ENCODE peak calls at places on chromosomes 4 and X, in seven cellular contexts. M is dorsolateral prefrontal cortex; F is CD4-positive, alpha-beta T cell; V is cardiac muscle cell; R is coronary artery; A is Calu3; Y is psoas muscle. B is an unnamed sample.
A peak's percentile ranks its signal among the peaks of the same experiment; 100 is the strongest.

GRCh38 chr4:130028552-130028951 is 932.6 kb downstream of the C4orf33 start:
- DNase-seq in R (no peak), F (no peak), V (peak; percentile 17), Y (no peak), A (no peak), M (no peak), B (no peak)

GRCh38 chrX:3939967-3940610 is 226.6 kb upstream of the PRKX start:
- DNase-seq in R (no peak), V (peak; percentile 21), F (no peak), M (no peak), Y (no peak), A (peak; percentile 57), B (no peak)

GRCh38 chrX:150473371-150473770 is 95.0 kb upstream of the MTM1 start:
- DNase-seq in A (no peak), Y (no peak), M (no peak), F (no peak), V (no peak), R (no peak), B (no peak)

GRCh38 chr4:128649161-128649560 is 160.3 kb upstream of the JADE1 start:
- DNase-seq in F (no peak), R (peak; percentile 79), A (no peak), M (no peak), V (no peak), Y (no peak), B (no peak)

GRCh38 chrX:118779581-118779980 is 44.0 kb upstream of the ZCCHC12 start:
- DNase-seq in F (no peak), Y (no peak), A (no peak), V (no peak), R (no peak), M (no peak), B (no peak)

GRCh38 chr4:125314676-125315570 is at the start of gene FAT4:
- DNase-seq in Y (peak; percentile 95), R (peak; percentile 98), F (no peak), V (peak; percentile 97), A (peak; percentile 89), M (peak; percentile 90), B (peak; percentile 83)

GRCh38 chr4:8774071-8774470 is 97.6 kb downstream of the HMX1 start:
- DNase-seq in V (no peak), R (no peak), M (no peak), Y (no peak), A (no peak), F (no peak), B (no peak)

GRCh38 chr4:96004341-96004740 is 164.4 kb downstream of the PDHA2 start:
- DNase-seq in F (no peak), A (no peak), V (no peak), R (no peak), M (no peak), Y (no peak), B (no peak)

GRCh38 chr4:64341711-64342110 is 67.5 kb downstream of the TECRL start:
- DNase-seq in M (peak; percentile 34), F (no peak), R (no peak), V (peak; percentile 89), Y (peak; percentile 28), A (no peak), B (no peak)

GRCh38 chr4:77015390-77015789 is 60.4 kb downstream of the CCNI start:
- DNase-seq in M (no peak), R (no peak), F (no peak), A (no peak), Y (no peak), V (no peak), B (no peak)

GRCh38 chr4:26298198-26298950 is 22.4 kb upstream of the RBPJ start:
- DNase-seq in A (no peak), F (no peak), Y (no peak), V (no peak), R (no peak), M (no peak), B (no peak)

GRCh38 chrX:47497274-47497673 is 14.3 kb upstream of the ZNF41 start:
- DNase-seq in R (no peak), Y (no peak), V (no peak), F (no peak), A (no peak), M (no peak), B (no peak)

GRCh38 chrX:72372735-72373134 is 67.0 kb upstream of the CITED1 start:
- DNase-seq in M (no peak), A (no peak), R (no peak), F (no peak), Y (no peak), V (no peak), B (no peak)

GRCh38 chr4:87559090-87559837 is 30.1 kb upstream of the SPARCL1 start:
- DNase-seq in M (no peak), F (peak; percentile 7), A (peak; percentile 34), Y (no peak), R (no peak), V (peak; percentile 24), B (no peak)

GRCh38 chr4:169283114-169283509 is 12.4 kb upstream of the SH3RF1 start:
- DNase-seq in V (no peak), Y (no peak), A (no peak), F (no peak), R (no peak), M (no peak), B (no peak)

GRCh38 chrX:45872480-45872879 is 671.8 kb upstream of the DIPK2B start:
- DNase-seq in Y (no peak), A (no peak), M (no peak), V (no peak), F (no peak), R (no peak), B (no peak)

GRCh38 chr4:6892190-6892908 is 17.3 kb upstream of the TBC1D14 start:
- DNase-seq in V (peak; percentile 60), A (no peak), R (no peak), Y (peak; percentile 58), M (no peak), F (no peak), B (no peak)

GRCh38 chr4:20624783-20625364 is 75.4 kb upstream of the PACRGL start:
- DNase-seq in M (no peak), R (no peak), Y (no peak), V (peak; percentile 39), A (no peak), F (no peak), B (no peak)

GRCh38 chrX:3312109-3312508 is 34.3 kb downstream of the MXRA5 start:
- DNase-seq in F (no peak), Y (no peak), V (no peak), M (no peak), A (no peak), R (no peak), B (no peak)

GRCh38 chr4:6201580-6202091 is 1.3 kb upstream of the JAKMIP1 start:
- DNase-seq in Y (no peak), M (no peak), F (no peak), V (no peak), R (no peak), A (no peak), B (no peak)

GRCh38 chrX:71214604-71215334 is 8.3 kb upstream of the GJB1 start:
- DNase-seq in V (no peak), A (peak; percentile 82), R (no peak), M (no peak), Y (no peak), F (no peak), B (peak; percentile 11)

GRCh38 chr4:11710484-11710883 is 281.8 kb upstream of the HS3ST1 start:
- DNase-seq in F (no peak), Y (no peak), R (no peak), A (no peak), V (no peak), M (no peak), B (no peak)

GRCh38 chr4:6763330-6763851 is 19.1 kb upstream of the KIAA0232 start:
- DNase-seq in A (no peak), R (no peak), M (no peak), Y (no peak), F (no peak), V (no peak), B (no peak)

GRCh38 chr4:74661427-74662171 is 132.7 kb downstream of the BTC start:
- DNase-seq in F (no peak), M (no peak), Y (no peak), A (peak; percentile 55), V (no peak), R (no peak), B (no peak)

GRCh38 chrX:147735364-147735763 is 176.4 kb upstream of the FMR1 start:
- DNase-seq in R (no peak), Y (no peak), V (no peak), A (no peak), F (no peak), M (no peak), B (no peak)

GRCh38 chr4:101229116-101229515 is 118.2 kb downstream of the PPP3CA start:
- DNase-seq in M (no peak), A (no peak), Y (no peak), F (no peak), R (no peak), V (no peak), B (no peak)

GRCh38 chr4:634599-634985 is 9.2 kb downstream of the PDE6B start:
- DNase-seq in Y (no peak), M (no peak), V (no peak), R (no peak), F (no peak), A (no peak), B (no peak)

GRCh38 chr4:2462218-2462991 is 6.5 kb upstream of the RNF4 start:
- DNase-seq in M (peak; percentile 67), Y (peak; percentile 73), V (peak; percentile 85), R (no peak), F (peak; percentile 43), A (peak; percentile 64), B (peak; percentile 57)
- TF ChIP-seq CTCF in M (peak; percentile 83), Y (peak; percentile 69), V (peak; percentile 36), R (peak; percentile 48), F (peak; percentile 46), A (peak; percentile 35), B (peak; percentile 58)

GRCh38 chr4:69093681-69094080 is 2.6 kb upstream of the UGT2B7 start:
- DNase-seq in Y (no peak), M (no peak), V (no peak), F (no peak), R (no peak), A (no peak), B (no peak)
- TF ChIP-seq CTCF in Y (no peak), M (no peak), V (no peak), F (no peak), R (no peak), A (no peak), B (no peak)

DNA sequence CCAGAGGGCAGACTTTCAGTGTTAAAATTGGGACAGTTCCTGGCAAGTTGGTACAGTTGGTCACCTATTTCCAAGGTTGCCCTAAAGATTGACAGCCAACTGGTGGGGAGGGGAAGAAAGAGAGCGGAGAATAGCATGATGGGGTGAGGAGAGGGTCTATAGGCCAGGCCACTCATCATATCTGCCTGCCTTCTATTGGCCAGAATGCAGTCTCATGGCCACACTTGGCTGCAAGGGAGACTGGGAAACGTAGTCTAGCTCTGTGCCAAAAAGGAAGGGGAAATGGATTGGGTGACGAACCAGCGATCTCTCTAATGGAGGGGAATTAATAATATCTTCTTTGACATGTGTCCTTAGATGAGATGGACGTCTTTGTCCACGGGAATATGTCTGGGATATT is 197.4 kb upstream of the ATP6AP2 start:
- DNase-seq in V (no peak), A (no peak), F (no peak), R (no peak), Y (no peak), M (no peak), B (no peak)
- TF ChIP-seq CTCF in V (no peak), A (no peak), F (no peak), R (no peak), Y (no peak), M (no peak), B (no peak)

GRCh38 chr4:65917486-65917885 is 247.2 kb upstream of the EPHA5 start:
- DNase-seq in V (no peak), Y (no peak), R (no peak), A (no peak), F (no peak), M (no peak), B (no peak)

GRCh38 chr4:65911720-65912119 is 241.4 kb upstream of the EPHA5 start:
- DNase-seq in F (no peak), A (no peak), R (no peak), M (no peak), Y (no peak), V (no peak), B (no peak)
- TF ChIP-seq CTCF in F (no peak), A (no peak), R (no peak), M (no peak), Y (no peak), V (no peak), B (no peak)

B was measured in progenitor cell of endocrine pancreas.